ENCODE peak calls at places on chromosomes 5 and 9, in six cellular contexts. D, U, N, R, T and L are unnamed samples.

GRCh38 chr5:6632324-6632930 is 417 bp downstream of the NSUN2 start:
- DNase-seq in R (no peak), D (peak), T (peak), U (no peak), N (no peak), L (peak)

GRCh38 chr5:53422539-53422938 is 57.9 kb upstream of the FST start:
- DNase-seq in D (peak), U (no peak), R (no peak), N (no peak), T (peak), L (no peak)

GRCh38 chr9:32378496-32378895 is 5.9 kb upstream of the ACO1 start:
- DNase-seq in N (no peak), U (no peak), T (peak), R (no peak), D (peak), L (no peak)

GRCh38 chr5:80620206-80620605 is 34.2 kb upstream of the MSH3 start:
- DNase-seq in D (peak), U (no peak), N (no peak), T (peak), R (no peak), L (no peak)

GRCh38 chr9:134537891-134538520 is 103.6 kb upstream of the COL5A1 start:
- DNase-seq in N (no peak), U (no peak), R (peak), T (no peak), D (no peak), L (no peak)

GRCh38 chr9:117546894-117547293 is 132.0 kb upstream of the ASTN2 start:
- DNase-seq in T (no peak), D (no peak), R (no peak), U (no peak), N (peak), L (no peak)

GRCh38 chr9:112694910-112695555 is 22.9 kb downstream of the INIP start:
- DNase-seq in R (no peak), D (peak), N (no peak), U (no peak), T (no peak), L (no peak)

GRCh38 chr9:6000955-6001354 is 14.5 kb downstream of the RANBP6 start:
- DNase-seq in U (no peak), R (no peak), D (no peak), N (no peak), T (no peak), L (no peak)

GRCh38 chr9:81819859-81820546 is 108.2 kb upstream of the SPATA31D4 start:
- DNase-seq in N (no peak), D (peak), R (no peak), T (no peak), U (no peak), L (no peak)

GRCh38 chr5:8114597-8115266 is 245.8 kb downstream of the MTRR start:
- DNase-seq in N (peak), T (no peak), U (no peak), R (no peak), D (no peak), L (no peak)

GRCh38 chr5:178247481-178248456 is 15.2 kb upstream of the PHYKPL start:
- DNase-seq in N (no peak), R (no peak), U (no peak), T (no peak), D (no peak), L (no peak)

GRCh38 chr5:96741911-96742310 is 65.8 kb downstream of the ERAP1 start:
- DNase-seq in R (no peak), N (no peak), U (no peak), T (no peak), D (no peak), L (no peak)

GRCh38 chr5:54713923-54714581 is 196.5 kb downstream of the SNX18 start:
- DNase-seq in R (no peak), U (no peak), D (peak), N (no peak), T (peak), L (no peak)

GRCh38 chr5:172881691-172882370 is 47.8 kb downstream of the ERGIC1 start:
- DNase-seq in U (no peak), R (peak), T (peak), D (peak), N (no peak), L (no peak)

GRCh38 chr9:89422151-89422918 is 75.6 kb downstream of the SEMA4D start:
- DNase-seq in U (no peak), T (peak), R (peak), D (peak), N (no peak), L (no peak)

GRCh38 chr5:116313366-116313765 is 228.5 kb downstream of the COMMD10 start:
- DNase-seq in T (no peak), R (no peak), N (no peak), U (no peak), D (no peak), L (no peak)

GRCh38 chr5:27911216-27911615 is 872.8 kb upstream of the CDH9 start:
- DNase-seq in N (no peak), D (peak), U (no peak), R (no peak), T (no peak), L (no peak)

GRCh38 chr9:38026021-38026809 is 42.8 kb downstream of the SHB start:
- DNase-seq in U (no peak), N (no peak), R (peak), D (peak), T (peak), L (no peak)

GRCh38 chr5:130335116-130335515 is 430.9 kb downstream of the CHSY3 start:
- DNase-seq in R (no peak), T (peak), D (peak), U (no peak), N (no peak), L (no peak)

GRCh38 chr9:124179196-124180071 is 78.3 kb upstream of the NEK6 start:
- DNase-seq in R (no peak), D (no peak), N (no peak), U (no peak), T (no peak), L (no peak)

GRCh38 chr5:173243215-173243614 is 8.2 kb upstream of the NKX2-5 start:
- DNase-seq in D (no peak), T (no peak), R (no peak), U (no peak), N (no peak), L (no peak)

GRCh38 chr9:80839821-80840670 is 849.3 kb downstream of the TLE1 start:
- DNase-seq in N (no peak), U (no peak), T (no peak), R (no peak), D (no peak), L (no peak)

GRCh38 chr5:76810236-76810635 is 8.6 kb upstream of the F2RL1 start:
- DNase-seq in U (no peak), D (no peak), R (no peak), N (no peak), T (no peak), L (no peak)

GRCh38 chr5:76809141-76809540 is 9.7 kb upstream of the F2RL1 start:
- DNase-seq in R (no peak), N (no peak), T (no peak), U (no peak), D (no peak), L (no peak)

GRCh38 chr5:76807296-76807695 is 11.5 kb upstream of the F2RL1 start:
- DNase-seq in D (peak), N (no peak), T (peak), U (no peak), R (no peak), L (no peak)

GRCh38 chr5:76811214-76811613 is 7.6 kb upstream of the F2RL1 start:
- DNase-seq in R (no peak), U (no peak), N (no peak), D (no peak), T (peak), L (no peak)

DNA sequence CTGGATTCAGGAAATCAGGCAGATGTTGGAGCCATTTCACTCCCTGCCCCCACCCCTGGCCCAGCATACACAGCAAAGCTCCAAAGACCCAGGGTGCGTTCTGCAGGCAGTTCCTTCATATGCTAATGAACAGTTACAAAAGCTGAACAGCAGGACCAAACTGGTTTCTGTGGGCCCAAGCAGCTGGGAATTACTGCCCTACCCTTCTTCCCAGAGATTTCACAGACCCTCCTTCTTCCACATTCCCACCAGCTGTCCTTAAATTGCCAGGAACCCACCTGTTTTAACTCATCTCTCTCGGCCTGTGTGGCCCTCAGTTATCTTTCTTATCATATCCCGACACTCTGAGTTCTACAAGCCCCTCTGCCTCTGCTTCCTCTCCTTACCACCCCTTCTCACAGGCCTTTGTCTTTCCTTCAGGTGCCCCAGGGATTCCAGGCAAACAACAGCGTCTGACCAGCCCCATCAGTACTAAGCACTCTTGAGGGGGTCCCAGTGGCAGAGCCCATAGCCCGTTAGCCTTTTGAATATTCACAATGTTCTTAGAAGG is 10.6 kb upstream of the F2RL1 start:
- DNase-seq in U (no peak), D (no peak), R (no peak), N (no peak), T (no peak), L (no peak)
- H3K27ac ChIP-seq in U (no peak), D (no peak), R (no peak), N (no peak), T (peak), L (no peak)

GRCh38 chr9:34623386-34624235 is 3.3 kb upstream of the DCTN3 start:
- DNase-seq in R (no peak), N (no peak), D (no peak), T (no peak), U (no peak), L (no peak)
- H3K4me3 ChIP-seq in R (peak), N (no peak), D (no peak), T (no peak), U (no peak), L (no peak)

DNA sequence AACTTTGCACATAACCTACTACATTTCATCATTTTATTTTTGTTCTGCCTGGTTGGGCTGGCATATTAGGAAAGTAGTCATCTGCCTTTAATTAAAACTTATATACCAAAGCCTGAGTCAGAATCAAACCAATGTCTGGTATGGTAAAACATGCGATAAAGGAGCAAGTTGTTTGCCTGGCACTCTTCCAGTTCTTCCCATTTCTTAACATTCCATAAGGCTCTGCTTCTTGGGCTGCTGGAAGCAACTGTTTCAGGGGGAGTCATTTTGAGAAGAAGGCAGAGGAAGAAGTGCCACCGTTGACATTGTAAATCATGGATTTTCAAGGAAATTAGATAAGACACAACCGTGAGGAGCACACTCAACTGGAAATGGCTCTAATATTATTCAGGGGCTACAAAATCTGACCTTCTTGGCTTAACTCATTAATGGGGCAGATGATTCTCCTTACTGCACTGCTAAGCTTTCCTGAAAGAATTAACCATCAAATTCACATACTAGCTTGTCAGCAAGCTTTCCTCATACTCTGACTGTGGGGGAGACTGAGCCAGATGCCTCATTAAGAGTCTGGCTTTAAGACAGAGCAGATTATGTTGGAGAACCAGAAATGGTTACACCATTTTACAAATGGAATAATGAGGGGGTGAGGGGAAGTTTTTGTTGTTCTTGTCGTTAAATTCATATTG is 391.0 kb downstream of the TMEM232 start:
- DNase-seq in T (peak), D (peak), R (no peak), U (no peak), N (no peak), L (no peak)
- TF ChIP-seq CTCF in T (no peak), D (no peak), R (no peak), U (no peak), N (no peak), L (no peak)

GRCh38 chr5:40172721-40173120 is 507.0 kb upstream of the PTGER4 start:
- DNase-seq in D (no peak), N (no peak), R (no peak), T (no peak), U (no peak), L (no peak)
- H3K27ac ChIP-seq in D (no peak), N (no peak), R (no peak), T (no peak), U (no peak), L (no peak)

GRCh38 chr5:93603711-93604118 is 20.7 kb downstream of the NR2F1 start:
- DNase-seq in N (no peak), R (no peak), T (no peak), U (no peak), D (no peak), L (no peak)
- H3K4me3 ChIP-seq in N (peak), R (peak), T (peak), U (peak), D (no peak), L (no peak)

DNA sequence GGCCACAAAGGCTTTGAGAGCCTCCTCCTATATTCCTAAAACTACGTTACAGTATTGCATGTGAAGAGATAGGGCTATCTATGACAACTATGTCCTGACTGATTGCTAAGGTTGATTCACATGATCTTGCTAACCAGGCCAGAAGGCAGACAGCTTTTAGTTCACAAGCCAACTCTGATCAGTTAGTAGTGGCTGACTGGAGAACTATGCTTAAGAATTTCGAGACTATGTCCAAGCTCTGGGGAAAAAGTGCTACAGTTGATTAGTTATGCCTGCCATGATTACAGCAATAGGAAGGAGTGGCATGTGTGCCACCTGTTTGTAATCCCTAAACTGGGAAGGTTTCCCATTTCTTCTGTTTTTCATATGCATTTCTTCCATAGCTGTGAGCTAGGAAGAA is 223.4 kb downstream of the DOCK8 start:
- DNase-seq in N (no peak), T (peak), U (no peak), R (no peak), D (peak), L (no peak)
- TF ChIP-seq CTCF in N (no peak), T (no peak), U (no peak), R (no peak), D (no peak), L (no peak)

GRCh38 chr5:38757451-38758245 is 88.2 kb upstream of the OSMR start:
- DNase-seq in U (no peak), R (peak), D (peak), N (no peak), T (no peak), L (no peak)
- H3K27ac ChIP-seq in U (no peak), R (no peak), D (no peak), N (no peak), T (peak), L (no peak)

GRCh38 chr5:72711361-72711760 is 105.1 kb upstream of the TNPO1 start:
- DNase-seq in D (no peak), T (no peak), N (no peak), U (no peak), R (no peak), L (no peak)
- H3K4me3 ChIP-seq in D (no peak), T (no peak), N (no peak), U (no peak), R (no peak), L (no peak)

GRCh38 chr5:110054240-110054639 is 364.5 kb downstream of the MAN2A1 start:
- DNase-seq in T (peak), U (no peak), D (peak), R (no peak), N (peak), L (peak)
- TF ChIP-seq CTCF in T (peak), U (no peak), D (peak), R (no peak), N (no peak), L (no peak)

GRCh38 chr9:121399126-121399882 is 29.3 kb upstream of the STOM start:
- DNase-seq in D (no peak), N (no peak), R (no peak), T (no peak), U (no peak), L (no peak)
- H3K27ac ChIP-seq in D (no peak), N (no peak), R (no peak), T (peak), U (no peak), L (no peak)